ENCODE peak calls at places on chromosomes 1 and 21, in six cellular contexts. One of them, this sample, is unnamed.

GRCh38 chr21:33042812-33043211 is 17.1 kb downstream of the OLIG2 start:
- DNase-seq in H1: no peak
- DNase-seq in K562: no peak
- DNase-seq in HCT116: peak
- DNase-seq in SK-N-SH: no peak
- DNase-seq in HepG2: no peak
- DNase-seq in this sample: no peak

GRCh38 chr1:184037849-184038591 is 492 bp upstream of the COLGALT2 start:
- DNase-seq in H1: no peak
- DNase-seq in K562: no peak
- DNase-seq in HCT116: no peak
- DNase-seq in SK-N-SH: no peak
- DNase-seq in HepG2: no peak
- DNase-seq in this sample: no peak

GRCh38 chr1:99963041-99963795 is 6.6 kb upstream of the SLC35A3 start:
- DNase-seq in H1: no peak
- DNase-seq in K562: no peak
- DNase-seq in HCT116: no peak
- DNase-seq in SK-N-SH: no peak
- DNase-seq in HepG2: no peak
- DNase-seq in this sample: no peak

GRCh38 chr1:15756143-15757015 is 2.2 kb upstream of the FBLIM1 start:
- DNase-seq in H1: no peak
- DNase-seq in K562: no peak
- DNase-seq in HCT116: no peak
- DNase-seq in SK-N-SH: no peak
- DNase-seq in HepG2: peak
- DNase-seq in this sample: no peak

GRCh38 chr1:185964946-185965345 is 230.8 kb downstream of the HMCN1 start:
- DNase-seq in H1: no peak
- DNase-seq in K562: no peak
- DNase-seq in HCT116: no peak
- DNase-seq in SK-N-SH: no peak
- DNase-seq in HepG2: no peak
- DNase-seq in this sample: no peak

GRCh38 chr1:218369688-218370511 is 24.8 kb downstream of the TGFB2 start:
- DNase-seq in H1: no peak
- DNase-seq in K562: no peak
- DNase-seq in HCT116: no peak
- DNase-seq in SK-N-SH: no peak
- DNase-seq in HepG2: no peak
- DNase-seq in this sample: no peak

GRCh38 chr1:185825556-185825955 is 91.4 kb downstream of the HMCN1 start:
- DNase-seq in H1: no peak
- DNase-seq in K562: no peak
- DNase-seq in HCT116: no peak
- DNase-seq in SK-N-SH: no peak
- DNase-seq in HepG2: no peak
- DNase-seq in this sample: no peak

GRCh38 chr1:240018617-240019016 is 73.1 kb upstream of the FMN2 start:
- DNase-seq in H1: no peak
- DNase-seq in K562: no peak
- DNase-seq in HCT116: no peak
- DNase-seq in SK-N-SH: no peak
- DNase-seq in HepG2: no peak
- DNase-seq in this sample: no peak

GRCh38 chr1:107198581-107198980 is 57.7 kb downstream of the NTNG1 start:
- DNase-seq in H1: no peak
- DNase-seq in K562: no peak
- DNase-seq in HCT116: no peak
- DNase-seq in SK-N-SH: no peak
- DNase-seq in HepG2: no peak
- DNase-seq in this sample: no peak

GRCh38 chr1:20551945-20552727 is at the start of gene FAM43B:
- DNase-seq in H1: no peak
- DNase-seq in K562: peak
- DNase-seq in HCT116: no peak
- DNase-seq in SK-N-SH: peak
- DNase-seq in HepG2: peak
- DNase-seq in this sample: no peak

GRCh38 chr1:36400825-36401601 is 3.3 kb upstream of the LSM10 start:
- DNase-seq in H1: peak
- DNase-seq in K562: peak
- DNase-seq in HCT116: peak
- DNase-seq in SK-N-SH: no peak
- DNase-seq in HepG2: peak
- DNase-seq in this sample: no peak

GRCh38 chr1:31723828-31724359 is 20.1 kb upstream of the COL16A1 start:
- DNase-seq in H1: no peak
- DNase-seq in K562: peak
- DNase-seq in HCT116: no peak
- DNase-seq in SK-N-SH: no peak
- DNase-seq in HepG2: peak
- DNase-seq in this sample: peak

GRCh38 chr1:85048296-85049064 is at the start of gene MCOLN3:
- DNase-seq in H1: no peak
- DNase-seq in K562: peak
- DNase-seq in HCT116: peak
- DNase-seq in SK-N-SH: peak
- DNase-seq in HepG2: no peak
- DNase-seq in this sample: peak

GRCh38 chr1:232884262-232884661 is 66.1 kb upstream of the NTPCR start:
- DNase-seq in H1: no peak
- DNase-seq in K562: no peak
- DNase-seq in HCT116: no peak
- DNase-seq in SK-N-SH: no peak
- DNase-seq in HepG2: no peak
- DNase-seq in this sample: no peak

GRCh38 chr1:72086394-72086793 is 195.9 kb downstream of the NEGR1 start:
- DNase-seq in H1: no peak
- DNase-seq in K562: no peak
- DNase-seq in HCT116: no peak
- DNase-seq in SK-N-SH: no peak
- DNase-seq in HepG2: no peak
- DNase-seq in this sample: no peak

GRCh38 chr1:167924553-167925223 is 10.8 kb upstream of the ADCY10 start:
- DNase-seq in H1: no peak
- DNase-seq in K562: no peak
- DNase-seq in HCT116: no peak
- DNase-seq in SK-N-SH: no peak
- DNase-seq in HepG2: no peak
- DNase-seq in this sample: no peak

GRCh38 chr1:1777510-1777909 is 760 bp downstream of the NADK start:
- DNase-seq in H1: no peak
- DNase-seq in K562: no peak
- DNase-seq in HCT116: peak
- DNase-seq in SK-N-SH: peak
- DNase-seq in HepG2: no peak
- DNase-seq in this sample: no peak

GRCh38 chr1:173997796-173998195 is 24.4 kb downstream of the RC3H1 start:
- DNase-seq in H1: no peak
- DNase-seq in K562: no peak
- DNase-seq in HCT116: no peak
- DNase-seq in SK-N-SH: no peak
- DNase-seq in HepG2: no peak
- DNase-seq in this sample: peak

GRCh38 chr1:236623371-236624166 is 19.3 kb upstream of the HEATR1 start:
- DNase-seq in H1: no peak
- DNase-seq in K562: no peak
- DNase-seq in HCT116: no peak
- DNase-seq in SK-N-SH: no peak
- DNase-seq in HepG2: no peak
- DNase-seq in this sample: no peak

DNA sequence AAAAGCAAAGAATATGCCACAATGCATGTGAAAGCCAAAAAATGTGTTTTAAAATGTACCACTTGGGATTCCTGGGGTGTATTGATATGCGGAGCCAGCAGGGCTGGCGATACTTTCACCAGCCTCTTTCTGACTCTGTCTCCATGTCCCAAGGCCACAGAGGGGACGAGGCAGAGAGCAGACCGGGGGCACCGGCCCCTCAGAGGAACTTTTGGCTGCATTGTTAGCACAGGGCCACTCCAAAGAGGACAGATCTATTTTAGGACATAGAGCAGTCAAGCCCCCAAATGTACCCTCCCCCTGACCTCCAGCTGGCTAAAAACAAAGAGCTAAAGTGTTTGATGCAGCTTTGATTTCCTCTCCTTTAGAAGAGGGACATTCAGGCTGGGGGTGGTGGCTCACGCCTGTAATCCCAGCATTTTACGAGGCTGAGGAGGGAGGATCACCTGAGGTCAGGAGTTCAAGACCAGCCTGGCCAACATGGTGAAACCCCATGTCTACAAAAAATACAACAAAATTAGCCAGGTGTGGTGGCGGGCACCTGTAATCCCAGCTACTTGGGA is 25.6 kb upstream of the ZNF436 start:
- DNase-seq in H1: no peak
- DNase-seq in K562: no peak
- DNase-seq in HCT116: no peak
- DNase-seq in SK-N-SH: no peak
- DNase-seq in HepG2: no peak
- DNase-seq in this sample: no peak
- TF ChIP-seq JUND in H1: no peak
- TF ChIP-seq JUND in K562: no peak
- TF ChIP-seq JUND in HCT116: no peak
- TF ChIP-seq JUND in SK-N-SH: no peak
- TF ChIP-seq JUND in HepG2: no peak
- TF ChIP-seq JUND in this sample: no peak

GRCh38 chr1:175225805-175226129 is 33.2 kb upstream of the KIAA0040 start:
- DNase-seq in H1: no peak
- DNase-seq in K562: peak
- DNase-seq in HCT116: no peak
- DNase-seq in SK-N-SH: no peak
- DNase-seq in HepG2: no peak
- DNase-seq in this sample: no peak

GRCh38 chr1:175219774-175220173 is 27.2 kb upstream of the KIAA0040 start:
- DNase-seq in H1: no peak
- DNase-seq in K562: no peak
- DNase-seq in HCT116: no peak
- DNase-seq in SK-N-SH: no peak
- DNase-seq in HepG2: no peak
- DNase-seq in this sample: no peak

GRCh38 chr1:175221548-175222175 is 29.1 kb upstream of the KIAA0040 start:
- DNase-seq in H1: peak
- DNase-seq in K562: no peak
- DNase-seq in HCT116: no peak
- DNase-seq in SK-N-SH: no peak
- DNase-seq in HepG2: no peak
- DNase-seq in this sample: peak

GRCh38 chr1:175220853-175221547 is 28.4 kb upstream of the KIAA0040 start:
- DNase-seq in H1: no peak
- DNase-seq in K562: no peak
- DNase-seq in HCT116: no peak
- DNase-seq in SK-N-SH: no peak
- DNase-seq in HepG2: no peak
- DNase-seq in this sample: no peak

DNA sequence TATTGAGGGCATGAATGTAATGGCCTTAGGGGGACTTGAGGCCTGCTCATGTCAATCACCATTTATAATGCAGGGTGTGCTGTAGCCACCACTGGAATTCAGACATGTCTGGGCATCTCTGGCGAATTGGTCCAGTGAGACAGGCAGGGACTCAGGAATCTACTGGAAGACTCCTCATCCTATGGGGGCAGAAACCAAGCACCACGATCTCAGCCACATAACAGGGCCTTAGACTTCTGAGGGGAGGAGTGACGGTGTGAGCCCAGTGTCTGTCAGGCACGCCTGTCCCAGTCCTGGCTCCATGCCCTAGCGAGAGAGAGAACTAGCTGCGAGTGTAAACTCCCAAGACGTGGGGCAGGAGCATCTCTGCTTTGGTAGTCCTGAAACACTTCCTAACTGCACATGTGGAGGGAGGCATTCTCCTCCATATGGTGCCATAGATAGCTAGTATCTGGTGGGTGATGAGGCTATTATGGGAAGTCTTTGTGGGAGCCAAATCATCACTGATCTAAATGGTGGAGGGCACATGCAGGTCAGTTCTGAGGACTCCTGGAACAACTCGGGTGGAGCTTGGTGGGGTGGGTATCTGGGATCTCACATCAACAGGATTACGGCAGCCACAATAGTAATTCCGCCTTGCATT is 29.8 kb upstream of the KIAA0040 start:
- DNase-seq in H1: no peak
- DNase-seq in K562: no peak
- DNase-seq in HCT116: no peak
- DNase-seq in SK-N-SH: no peak
- DNase-seq in HepG2: no peak
- DNase-seq in this sample: no peak
- TF ChIP-seq JUND in H1: no peak
- TF ChIP-seq JUND in K562: no peak
- TF ChIP-seq JUND in HCT116: no peak
- TF ChIP-seq JUND in SK-N-SH: no peak
- TF ChIP-seq JUND in HepG2: no peak
- TF ChIP-seq JUND in this sample: no peak

DNA sequence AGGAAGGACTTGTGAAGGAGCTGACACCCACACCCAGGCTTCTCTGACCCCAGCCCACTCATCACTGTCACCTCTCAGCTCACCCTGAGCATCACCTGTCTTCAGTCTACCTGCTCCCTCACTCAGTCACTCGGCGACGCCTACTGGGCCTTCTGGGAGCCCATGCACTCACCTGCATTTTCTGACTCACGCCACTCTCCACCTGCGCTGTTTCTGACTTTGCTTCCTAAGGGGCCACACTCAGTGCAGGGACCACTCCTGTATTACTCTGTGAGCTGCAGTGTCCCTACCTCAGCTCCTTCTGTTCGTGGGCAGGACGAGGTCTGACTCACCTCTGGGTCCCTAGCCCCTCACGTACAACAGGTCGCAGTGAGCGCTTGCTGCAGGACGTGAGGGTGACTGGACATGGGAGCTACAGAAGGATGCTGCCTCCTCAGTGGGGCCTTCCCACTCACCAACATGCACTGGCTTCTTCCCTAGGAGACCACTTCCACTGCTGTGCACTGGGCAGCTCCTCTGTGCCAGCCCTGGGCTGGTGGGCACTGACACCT is 102.3 kb downstream of the GLIS1 start:
- DNase-seq in H1: no peak
- DNase-seq in K562: no peak
- DNase-seq in HCT116: no peak
- DNase-seq in SK-N-SH: no peak
- DNase-seq in HepG2: no peak
- DNase-seq in this sample: no peak
- TF ChIP-seq JUND in H1: no peak
- TF ChIP-seq JUND in K562: no peak
- TF ChIP-seq JUND in HCT116: no peak
- TF ChIP-seq JUND in SK-N-SH: no peak
- TF ChIP-seq JUND in HepG2: no peak
- TF ChIP-seq JUND in this sample: no peak

DNA sequence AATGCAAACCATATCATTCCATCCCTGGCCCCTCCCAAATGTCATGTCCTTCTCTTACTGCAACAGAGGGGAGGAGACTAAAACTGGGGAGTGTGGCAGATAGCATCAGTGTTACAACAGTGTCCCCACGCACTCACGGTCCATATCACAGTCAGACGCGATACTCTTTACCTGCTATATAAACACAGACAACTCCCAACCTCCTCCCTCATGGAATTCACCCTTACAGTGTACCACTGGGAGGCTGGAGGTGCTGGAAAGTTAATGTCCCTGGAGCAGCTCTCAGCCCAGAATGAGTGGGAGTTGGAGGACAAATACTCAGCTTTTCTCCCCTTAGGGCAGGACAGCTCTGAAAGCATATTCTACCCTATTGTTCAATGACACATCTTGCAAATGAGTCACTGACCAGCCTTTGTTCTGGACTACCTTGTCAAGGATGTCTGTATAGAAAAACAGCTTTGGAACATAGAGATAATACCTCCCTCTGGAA is 445.9 kb downstream of the SETD4 start:
- DNase-seq in H1: no peak
- DNase-seq in K562: no peak
- DNase-seq in HCT116: peak
- DNase-seq in SK-N-SH: no peak
- DNase-seq in HepG2: no peak
- DNase-seq in this sample: peak
- TF ChIP-seq JUND in H1: no peak
- TF ChIP-seq JUND in K562: peak
- TF ChIP-seq JUND in HCT116: no peak
- TF ChIP-seq JUND in SK-N-SH: no peak
- TF ChIP-seq JUND in HepG2: no peak
- TF ChIP-seq JUND in this sample: no peak